ENCODE peak calls at places on chromosomes 3 and 15, in six cellular contexts. O is NCI-H748 treated with DMSO at 0.1 percent for 48 hours; K is lower leg skin; G is left colon; M is activated CD4-positive, alpha-beta T cell treated with anti-CD3 and anti-CD28 coated beads, Interleukin-2, amount 50 U/mL, for 48 hours; Y is stimulated activated CD4-positive, alpha-beta T cell treated with anti-CD3 and anti-CD28 coated beads, Interleukin-12 subunit alpha, Interleukin-12 subunit beta, amount 100 ng/mL, for 4 hours. I is an unnamed sample.
A peak's percentile ranks its signal among the peaks of the same experiment; 100 is the strongest.

GRCh38 chr15:25713736-25714537 is 149.2 kb downstream of the ATP10A start:
- DNase-seq in O (no peak), K (no peak), G (no peak), M (no peak), Y (no peak), I (no peak)

GRCh38 chr3:33006081-33006480 is 54.6 kb downstream of the CCR4 start:
- DNase-seq in O (no peak), K (no peak), G (no peak), M (no peak), Y (no peak), I (no peak)

GRCh38 chr3:43372809-43373587 is 86.7 kb downstream of the SNRK start:
- DNase-seq in O (no peak), K (no peak), G (no peak), M (no peak), Y (no peak), I (no peak)

GRCh38 chr3:63303238-63303637 is 25.1 kb downstream of the SYNPR start:
- DNase-seq in O (no peak), K (no peak), G (no peak), M (no peak), Y (no peak), I (no peak)

GRCh38 chr15:67957435-67958139 is 96.5 kb upstream of the PIAS1 start:
- DNase-seq in O (no peak), K (no peak), G (no peak), M (no peak), Y (no peak), I (no peak)

GRCh38 chr15:55515991-55516776 is 8.2 kb upstream of the DNAAF4 start:
- DNase-seq in O (no peak), K (no peak), G (no peak), M (no peak), Y (no peak), I (no peak)

GRCh38 chr3:169147246-169148008 is 516.1 kb downstream of the MECOM start:
- DNase-seq in O (peak; percentile 14), K (no peak), G (peak; percentile 65), M (no peak), Y (no peak), I (no peak)

GRCh38 chr15:37819191-37819590 is 115.2 kb upstream of the TMCO5A start:
- DNase-seq in O (no peak), K (no peak), G (no peak), M (no peak), Y (no peak), I (no peak)

GRCh38 chr15:36275656-36276055 is 303.8 kb upstream of the CDIN1 start:
- DNase-seq in O (no peak), K (no peak), G (no peak), M (no peak), Y (no peak), I (no peak)

GRCh38 chr15:82849556-82850241 is 40.3 kb downstream of the WHAMM start:
- DNase-seq in O (peak; percentile 2), K (peak; percentile 69), G (peak; percentile 79), M (peak; percentile 41), Y (peak; percentile 14), I (no peak)

GRCh38 chr15:83747050-83747717 is 93.3 kb downstream of the ADAMTSL3 start:
- DNase-seq in O (no peak), K (no peak), G (no peak), M (no peak), Y (no peak), I (no peak)

GRCh38 chr3:197111685-197112084 is 82.1 kb upstream of the MELTF start:
- DNase-seq in O (no peak), K (no peak), G (no peak), M (no peak), Y (no peak), I (no peak)

GRCh38 chr15:69626095-69627066 is 173.8 kb downstream of the RPLP1 start:
- DNase-seq in O (no peak), K (no peak), G (peak; percentile 23), M (no peak), Y (no peak), I (no peak)

GRCh38 chr3:119304201-119304713 is 10.1 kb downstream of the ARHGAP31 start:
- DNase-seq in O (no peak), K (no peak), G (no peak), M (no peak), Y (no peak), I (no peak)

GRCh38 chr3:65901236-65901635 is 137.5 kb downstream of the MAGI1 start:
- DNase-seq in O (no peak), K (no peak), G (no peak), M (no peak), Y (no peak), I (no peak)

I was measured in thoracic aorta.